ENCODE peak calls at places on chromosomes 2 and 18, in seven cellular contexts. Z is K562, P is left ventricle myocardium inferior, W is uterus, T is mesendoderm, M is ovary, H is right atrium auricular region. X is an unnamed sample.

GRCh38 chr2:227783404-227784138 is 30.1 kb upstream of the CCL20 start:
- DNase-seq in H (peak; percentile 49), M (no peak), P (no peak), T (no peak), W (no peak), Z (no peak), X (no peak)

GRCh38 chr2:152444448-152444847 is 109.5 kb downstream of the FMNL2 start:
- DNase-seq in Z (no peak), H (no peak), W (no peak), M (no peak), T (no peak), P (no peak), X (no peak)

GRCh38 chr18:2169656-2170055 is 401.6 kb downstream of the METTL4 start:
- DNase-seq in W (no peak), H (no peak), T (no peak), P (no peak), Z (no peak), M (no peak), X (no peak)

GRCh38 chr2:6506311-6507258 is 359.1 kb downstream of the CMPK2 start:
- DNase-seq in W (no peak), P (no peak), T (no peak), Z (no peak), M (no peak), H (no peak), X (no peak)

GRCh38 chr18:37578886-37579513 is 13.4 kb upstream of the CELF4 start:
- DNase-seq in M (no peak), Z (peak; percentile 54), H (no peak), W (no peak), P (no peak), T (peak; percentile 44), X (no peak)

GRCh38 chr2:201950606-201951005 is 83.0 kb upstream of the FZD7 start:
- DNase-seq in P (no peak), T (peak; percentile 70), W (no peak), M (no peak), Z (no peak), H (no peak), X (no peak)

GRCh38 chr2:197450485-197450884 is 2.9 kb upstream of the COQ10B start:
- DNase-seq in W (no peak), P (peak; percentile 22), T (no peak), M (no peak), H (no peak), Z (no peak), X (peak; percentile 82)

GRCh38 chr2:233061591-233062446 is 1.7 kb downstream of the INPP5D start:
- DNase-seq in Z (peak; percentile 24), H (no peak), W (no peak), M (no peak), T (peak; percentile 62), P (peak; percentile 74), X (peak; percentile 70)

GRCh38 chr2:17226941-17227340 is 291.3 kb downstream of the RAD51AP2 start:
- DNase-seq in H (no peak), Z (no peak), M (no peak), P (no peak), T (no peak), W (no peak), X (no peak)

GRCh38 chr18:10453261-10453884 is 1.1 kb upstream of the APCDD1 start:
- DNase-seq in P (no peak), W (peak; percentile 55), Z (no peak), T (no peak), H (peak; percentile 63), M (peak; percentile 57), X (no peak)

GRCh38 chr18:10455726-10456453 is 1.5 kb downstream of the APCDD1 start:
- DNase-seq in W (no peak), T (peak; percentile 46), Z (no peak), M (no peak), P (no peak), H (no peak), X (no peak)

GRCh38 chr18:10456718-10457499 is 2.5 kb downstream of the APCDD1 start:
- DNase-seq in W (no peak), P (no peak), H (no peak), T (no peak), Z (no peak), M (no peak), X (no peak)

GRCh38 chr18:10453885-10454772 is at the start of gene APCDD1:
- DNase-seq in T (peak; percentile 93), P (peak; percentile 82), Z (no peak), W (peak; percentile 88), H (peak; percentile 70), M (peak; percentile 92), X (peak; percentile 88)

GRCh38 chr18:10454800-10455550 is 540 bp downstream of the APCDD1 start:
- DNase-seq in P (no peak), W (peak; percentile 43), M (peak; percentile 62), H (no peak), T (peak; percentile 67), Z (no peak), X (peak; percentile 82)
- H3K27ac ChIP-seq in P (peak overlapping the region; percentile 90), W (peak overlapping the region; percentile 93), M (peak overlapping the region; percentile 96), H (peak overlapping the region; percentile 83), T (peak overlapping the region; percentile 80), Z (no peak overlapping the region), X (peak overlapping the region; percentile 90)

GRCh38 chr18:11004951-11005350 is 144.4 kb downstream of the PIEZO2 start:
- DNase-seq in M (no peak), P (no peak), W (no peak), Z (no peak), H (no peak), T (no peak), X (no peak)
- H3K4me3 ChIP-seq in M (no peak overlapping the region), P (no peak overlapping the region), W (no peak overlapping the region), Z (no peak overlapping the region), H (no peak overlapping the region), T (no peak overlapping the region), X (no peak overlapping the region)

GRCh38 chr2:234307322-234307961 is 189.4 kb downstream of the ARL4C start:
- DNase-seq in H (no peak), T (no peak), Z (no peak), W (no peak), M (no peak), P (no peak), X (no peak)

GRCh38 chr2:234310166-234310565 is 186.7 kb downstream of the ARL4C start:
- DNase-seq in W (no peak), M (no peak), P (no peak), T (no peak), H (peak; percentile 28), Z (no peak), X (no peak)

GRCh38 chr2:234308073-234308813 is 188.6 kb downstream of the ARL4C start:
- DNase-seq in P (no peak), H (no peak), Z (no peak), T (no peak), M (no peak), W (no peak), X (no peak)

GRCh38 chr2:234309431-234309830 is 187.4 kb downstream of the ARL4C start:
- DNase-seq in W (no peak), T (no peak), M (no peak), Z (no peak), H (peak; percentile 34), P (no peak), X (no peak)

DNA sequence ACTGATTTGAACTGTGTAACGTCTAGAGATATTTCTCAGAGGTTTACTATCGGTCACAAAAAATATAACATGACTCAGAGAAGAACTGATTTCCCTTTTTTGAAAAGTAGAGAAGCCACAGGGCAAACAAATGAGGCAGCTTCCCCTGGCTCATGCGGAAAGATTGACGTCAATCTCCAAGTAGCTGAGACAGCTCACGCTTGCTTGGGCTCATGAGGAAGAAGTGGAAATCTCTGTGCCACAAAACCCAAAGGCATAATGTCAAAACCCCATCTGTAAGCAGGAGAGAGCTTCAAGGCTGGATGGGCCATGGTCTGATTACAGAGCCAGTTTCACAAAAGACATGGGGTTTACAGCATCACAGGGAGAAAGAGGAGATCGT is 188.1 kb downstream of the ARL4C start:
- DNase-seq in M (no peak), H (peak; percentile 66), T (no peak), W (no peak), Z (no peak), P (no peak), X (no peak)
- H3K27ac ChIP-seq in M (no peak overlapping the region), H (no peak overlapping the region), T (no peak overlapping the region), W (no peak overlapping the region), Z (no peak overlapping the region), P (no peak overlapping the region), X (no peak overlapping the region)

DNA sequence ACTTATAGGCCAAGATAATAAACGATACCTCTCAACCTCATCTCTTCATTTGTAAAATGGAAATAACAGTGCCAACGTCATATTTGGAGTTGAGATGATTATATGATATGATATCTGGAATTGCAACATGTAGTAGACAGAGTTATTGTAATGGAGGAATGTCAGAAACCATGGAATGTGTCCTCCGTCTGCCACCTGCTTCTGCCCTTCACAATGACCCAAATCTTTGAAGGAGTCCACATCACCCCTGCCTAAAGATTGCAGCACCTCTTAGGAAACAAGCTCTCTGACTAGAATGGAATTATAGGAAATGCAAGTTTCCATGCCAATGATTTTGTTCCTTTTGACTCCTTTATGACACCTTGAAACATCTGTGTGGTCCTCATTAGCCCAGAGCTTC is 14.9 kb downstream of the NR4A2 start:
- DNase-seq in P (no peak), Z (no peak), M (no peak), T (no peak), H (no peak), W (no peak), X (no peak)
- H3K4me3 ChIP-seq in P (no peak overlapping the region), Z (no peak overlapping the region), M (no peak overlapping the region), T (no peak overlapping the region), H (no peak overlapping the region), W (no peak overlapping the region), X (no peak overlapping the region)

DNA sequence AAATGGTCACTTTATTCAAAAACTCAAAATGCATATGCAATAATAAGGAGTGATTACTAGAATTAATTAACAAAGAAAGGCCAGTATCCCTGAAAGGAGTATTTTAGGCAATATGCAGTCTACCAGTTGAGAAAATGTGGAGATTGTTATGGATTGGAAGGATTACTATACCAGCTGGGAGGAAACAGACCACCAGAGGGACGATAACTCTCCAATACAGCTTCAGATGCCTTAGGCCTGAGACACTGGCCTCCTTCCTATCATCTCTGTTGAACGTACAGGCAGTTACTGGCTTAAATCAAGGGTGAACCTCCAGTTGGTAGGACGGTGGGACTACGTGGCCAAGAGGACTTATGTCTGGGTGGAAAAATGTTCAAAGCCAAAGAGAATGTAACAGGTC is 336.4 kb upstream of the EPHA4 start:
- DNase-seq in P (no peak), M (no peak), T (no peak), Z (no peak), W (no peak), H (no peak), X (no peak)
- H3K27ac ChIP-seq in P (no peak overlapping the region), M (no peak overlapping the region), T (no peak overlapping the region), Z (no peak overlapping the region), W (no peak overlapping the region), H (no peak overlapping the region), X (no peak overlapping the region)